ENCODE peak calls at places on chromosomes 13 and 19, in eight cellular contexts. S is breast epithelium, O is K562, W is GM12891, A is GM23338, R is suprapubic skin, V is prostate gland, G is transverse colon. Y is an unnamed sample.

GRCh38 chr19:4157164-4157563 is 3.7 kb downstream of the CREB3L3 start:
- DNase-seq in S (no peak), O (no peak), W (no peak), A (no peak), R (no peak), V (no peak), G (no peak), Y (no peak)

GRCh38 chr13:99053636-99054233 is 75.9 kb upstream of the DOCK9 start:
- DNase-seq in S (no peak), O (peak), W (no peak), A (no peak), R (no peak), V (no peak), G (no peak), Y (no peak)

GRCh38 chr13:52955505-52955904 is 73.1 kb upstream of the OLFM4 start:
- DNase-seq in S (no peak), O (no peak), W (no peak), A (peak), R (no peak), V (no peak), G (no peak), Y (no peak)

GRCh38 chr13:52405767-52406494 is at the start of gene THSD1:
- DNase-seq in S (no peak), O (no peak), W (peak), A (peak), R (peak), V (peak), G (peak), Y (peak)

GRCh38 chr13:53821632-53822031 is 793.0 kb downstream of the OLFM4 start:
- DNase-seq in S (no peak), O (no peak), W (no peak), A (no peak), R (no peak), V (peak), G (no peak), Y (no peak)

GRCh38 chr13:99124695-99125334 is 75.8 kb upstream of the UBAC2 start:
- DNase-seq in S (no peak), O (peak), W (peak), A (no peak), R (no peak), V (no peak), G (no peak), Y (no peak)

GRCh38 chr19:29176981-29177754 is 35.8 kb downstream of the UQCRFS1 start:
- DNase-seq in S (no peak), O (no peak), W (no peak), A (no peak), R (no peak), V (no peak), G (no peak), Y (no peak)

GRCh38 chr13:103351035-103351828 is 285.0 kb upstream of the SLC10A2 start:
- DNase-seq in S (no peak), O (no peak), W (no peak), A (peak), R (no peak), V (no peak), G (peak), Y (no peak)

GRCh38 chr13:99496322-99497142 is 4.7 kb upstream of the TM9SF2 start:
- DNase-seq in S (no peak), O (peak), W (no peak), A (peak), R (peak), V (peak), G (peak), Y (peak)

GRCh38 chr13:50389726-50390125 is 374.5 kb downstream of the KCNRG start:
- DNase-seq in S (no peak), O (no peak), W (no peak), A (no peak), R (no peak), V (no peak), G (no peak), Y (no peak)

GRCh38 chr13:30422056-30422914 is at the start of gene UBE2L5:
- DNase-seq in S (peak), O (peak), W (peak), A (peak), R (peak), V (peak), G (peak), Y (peak)

GRCh38 chr13:66003558-66003957 is 1226.6 kb downstream of the PCDH9 start:
- DNase-seq in S (no peak), O (no peak), W (no peak), A (no peak), R (no peak), V (no peak), G (no peak), Y (no peak)

GRCh38 chr13:33838567-33839131 is 20.7 kb downstream of the RFC3 start:
- DNase-seq in S (no peak), O (no peak), W (no peak), A (no peak), R (no peak), V (no peak), G (no peak), Y (no peak)
- TF ChIP-seq POLR2AphosphoS5 in S (no peak), O (no peak), W (no peak), A (no peak), R (no peak), V (no peak), G (no peak), Y (no peak)

GRCh38 chr19:22532388-22533310 is 101.5 kb upstream of the ZNF492 start:
- DNase-seq in S (peak), O (no peak), W (no peak), A (no peak), R (no peak), V (peak), G (peak), Y (no peak)
- TF ChIP-seq POLR2AphosphoS5 in S (no peak), O (no peak), W (no peak), A (no peak), R (no peak), V (no peak), G (peak), Y (no peak)

GRCh38 chr13:58823701-58824100 is 1192.2 kb downstream of the PCDH17 start:
- DNase-seq in S (no peak), O (no peak), W (no peak), A (no peak), R (no peak), V (no peak), G (no peak), Y (no peak)
- TF ChIP-seq POLR2AphosphoS5 in S (no peak), O (no peak), W (no peak), A (no peak), R (no peak), V (no peak), G (no peak), Y (no peak)

GRCh38 chr13:46743191-46743590 is 53.8 kb downstream of the ESD start:
- DNase-seq in S (no peak), O (no peak), W (no peak), A (no peak), R (no peak), V (no peak), G (no peak), Y (no peak)
- TF ChIP-seq POLR2AphosphoS5 in S (no peak), O (no peak), W (no peak), A (no peak), R (no peak), V (no peak), G (no peak), Y (no peak)

DNA sequence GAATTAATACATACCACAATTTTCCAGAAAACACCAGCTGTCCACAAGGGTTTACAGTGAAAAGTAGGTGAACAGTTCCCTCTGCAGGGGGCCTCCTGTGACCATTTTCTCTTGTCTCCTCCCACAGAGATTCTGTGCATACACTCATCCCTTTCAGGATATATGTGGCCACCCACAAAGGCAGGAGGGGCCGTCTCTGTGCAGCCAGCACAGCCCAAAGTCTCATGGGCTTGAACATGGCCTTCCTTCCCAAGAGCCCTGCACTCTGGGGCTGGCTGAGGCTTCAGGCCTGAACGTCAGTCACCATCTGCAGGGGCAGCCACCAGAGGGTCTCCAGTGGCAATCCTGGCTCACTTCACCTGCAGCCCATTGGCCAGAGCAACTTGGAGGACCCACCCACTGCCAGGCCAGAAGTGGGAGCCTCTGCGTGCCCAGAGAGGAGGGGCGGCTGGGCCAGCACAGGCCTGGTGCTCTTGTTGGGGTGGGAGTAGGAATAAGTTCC is 25.2 kb downstream of the TMEM161A start:
- DNase-seq in S (no peak), O (peak), W (no peak), A (peak), R (no peak), V (no peak), G (no peak), Y (no peak)
- TF ChIP-seq POLR2AphosphoS5 in S (no peak), O (no peak), W (no peak), A (no peak), R (no peak), V (no peak), G (no peak), Y (no peak)

GRCh38 chr19:45769054-45769782 is at the start of gene SIX5:
- DNase-seq in S (peak), O (peak), W (peak), A (peak), R (peak), V (peak), G (peak), Y (peak)

GRCh38 chr19:45766919-45767346 is 2.1 kb downstream of the SIX5 start:
- DNase-seq in S (no peak), O (no peak), W (no peak), A (no peak), R (no peak), V (no peak), G (no peak), Y (no peak)

GRCh38 chr19:45767410-45767880 is 1.6 kb downstream of the SIX5 start:
- DNase-seq in S (peak), O (peak), W (no peak), A (peak), R (peak), V (peak), G (peak), Y (peak)

GRCh38 chr19:45768644-45769053 is 403 bp downstream of the SIX5 start:
- DNase-seq in S (no peak), O (peak), W (no peak), A (peak), R (peak), V (no peak), G (peak), Y (peak)

DNA sequence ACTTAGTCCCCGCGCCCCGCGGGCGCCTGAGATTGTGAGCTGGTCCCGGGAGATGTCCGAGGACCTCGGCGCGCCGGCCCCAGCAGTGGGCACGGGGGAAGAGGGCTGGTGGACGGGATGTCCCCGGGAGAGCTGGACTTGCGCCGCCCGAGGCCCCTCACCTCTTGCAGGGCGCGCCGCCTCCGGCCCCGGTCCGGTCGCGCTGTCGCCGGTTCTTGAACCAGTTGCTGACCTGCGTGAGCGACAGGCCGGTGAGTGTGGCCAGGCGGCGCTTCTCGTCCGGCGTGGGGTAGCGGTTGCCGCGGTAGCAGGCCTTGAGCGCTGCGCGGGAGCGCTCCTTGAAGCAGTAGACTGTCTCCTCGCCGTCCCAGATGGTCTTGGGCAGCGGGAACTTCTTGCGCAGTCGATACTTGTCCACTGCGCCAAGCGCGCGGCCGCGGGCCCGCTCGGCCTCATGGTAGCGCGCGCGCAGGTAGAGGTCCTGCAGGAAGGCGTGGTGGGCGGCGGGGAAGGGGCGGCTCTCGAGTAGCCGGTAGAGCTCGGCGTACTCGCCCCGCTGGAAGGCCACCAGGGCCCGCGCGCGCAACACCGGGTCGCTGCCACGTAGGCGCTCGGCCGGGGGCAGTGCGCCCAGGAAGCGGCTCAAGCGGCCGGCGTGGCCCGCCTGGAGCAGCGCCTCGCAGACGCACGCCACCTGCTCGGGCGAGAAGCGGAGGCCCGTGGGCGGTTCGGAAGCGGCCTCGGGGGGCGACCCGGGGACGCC is 990 bp downstream of the SIX5 start:
- DNase-seq in S (peak), O (peak), W (peak), A (peak), R (peak), V (peak), G (peak), Y (peak)
- TF ChIP-seq POLR2AphosphoS5 in S (no peak), O (peak), W (no peak), A (peak), R (no peak), V (peak), G (peak), Y (no peak)

DNA sequence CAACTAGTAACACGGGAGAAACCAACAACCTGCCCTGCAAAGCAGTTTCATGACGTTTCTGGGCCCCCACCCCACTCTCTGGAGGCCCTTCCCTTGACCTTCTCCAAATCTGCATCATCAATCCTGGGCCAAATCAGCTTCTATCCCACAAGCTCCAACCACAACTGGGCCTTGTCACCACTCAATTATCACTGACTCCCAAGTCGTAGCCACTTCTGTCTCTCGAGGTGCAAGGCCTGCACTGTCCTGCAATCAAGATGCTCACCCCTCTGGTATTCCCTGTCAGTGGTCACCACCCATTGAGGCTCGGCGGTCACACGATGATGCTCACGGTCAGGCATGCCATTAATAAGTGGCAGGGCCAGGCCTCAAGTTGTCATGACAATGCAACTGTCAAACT is 7.4 kb downstream of the ELAVL1 start:
- DNase-seq in S (no peak), O (no peak), W (no peak), A (no peak), R (no peak), V (no peak), G (no peak), Y (no peak)
- TF ChIP-seq POLR2AphosphoS5 in S (no peak), O (peak), W (no peak), A (no peak), R (no peak), V (no peak), G (no peak), Y (no peak)

GRCh38 chr13:48492123-48493075 is 40.5 kb downstream of the RCBTB2 start:
- DNase-seq in S (no peak), O (peak), W (no peak), A (no peak), R (peak), V (peak), G (peak), Y (peak)
- TF ChIP-seq POLR2AphosphoS5 in S (peak), O (no peak), W (peak), A (no peak), R (no peak), V (no peak), G (peak), Y (peak)